ENCODE peak calls at places on chromosome 4, in nine cellular contexts. R, M, V, N, E, X, Q, B and K are unnamed samples.

GRCh38 chr4:54227261-54228063 is 1.6 kb upstream of the PDGFRA start:
- DNase-seq in R (no peak), M (no peak), V (no peak), N (peak), E (peak), X (peak), Q (peak), B (peak), K (peak)

GRCh38 chr4:2482693-2483092 is 13.8 kb downstream of the RNF4 start:
- DNase-seq in R (peak), M (no peak), V (no peak), N (no peak), E (no peak), X (no peak), Q (peak), B (peak), K (no peak)

GRCh38 chr4:71607780-71608673 is 175.9 kb downstream of the GC start:
- DNase-seq in R (no peak), M (no peak), V (no peak), N (peak), E (no peak), X (no peak), Q (no peak), B (no peak), K (peak)

GRCh38 chr4:65724973-65725372 is 54.7 kb upstream of the EPHA5 start:
- DNase-seq in R (no peak), M (no peak), V (no peak), N (no peak), E (no peak), X (no peak), Q (no peak), B (no peak), K (no peak)

GRCh38 chr4:73801692-73802091 is 34.8 kb upstream of the CXCL6 start:
- DNase-seq in R (no peak), M (no peak), V (no peak), N (no peak), E (no peak), X (no peak), Q (no peak), B (no peak), K (no peak)

GRCh38 chr4:123547167-123547817 is 150.7 kb downstream of the SPRY1 start:
- DNase-seq in R (no peak), M (no peak), V (no peak), N (no peak), E (peak), X (no peak), Q (no peak), B (no peak), K (peak)

GRCh38 chr4:3516836-3517730 is 15.1 kb downstream of the LRPAP1 start:
- DNase-seq in R (peak), M (no peak), V (no peak), N (no peak), E (no peak), X (no peak), Q (no peak), B (no peak), K (no peak)

GRCh38 chr4:8403173-8403753 is 37.3 kb downstream of the ACOX3 start:
- DNase-seq in R (peak), M (peak), V (no peak), N (peak), E (peak), X (peak), Q (peak), B (peak), K (peak)

GRCh38 chr4:95232358-95233156 is 316.2 kb downstream of the UNC5C start:
- DNase-seq in R (no peak), M (no peak), V (no peak), N (no peak), E (no peak), X (no peak), Q (no peak), B (peak), K (no peak)

GRCh38 chr4:53562409-53562808 is 28.9 kb downstream of the LNX1 start:
- DNase-seq in R (no peak), M (no peak), V (no peak), N (no peak), E (no peak), X (no peak), Q (no peak), B (peak), K (no peak)

GRCh38 chr4:14749910-14750309 is 252.4 kb upstream of the CPEB2 start:
- DNase-seq in R (no peak), M (peak), V (no peak), N (peak), E (no peak), X (peak), Q (no peak), B (peak), K (peak)

GRCh38 chr4:151223465-151223864 is 53.5 kb upstream of the PRSS48 start:
- DNase-seq in R (no peak), M (no peak), V (no peak), N (no peak), E (no peak), X (no peak), Q (no peak), B (no peak), K (no peak)

GRCh38 chr4:94534401-94535312 is 82.9 kb downstream of the PDLIM5 start:
- DNase-seq in R (no peak), M (no peak), V (no peak), N (no peak), E (no peak), X (no peak), Q (no peak), B (no peak), K (peak)

GRCh38 chr4:107801766-107802211 is 22.9 kb upstream of the SGMS2 start:
- DNase-seq in R (no peak), M (no peak), V (no peak), N (peak), E (no peak), X (no peak), Q (peak), B (no peak), K (peak)

GRCh38 chr4:78846258-78846657 is 70.1 kb downstream of the BMP2K start:
- DNase-seq in R (no peak), M (no peak), V (no peak), N (no peak), E (no peak), X (no peak), Q (no peak), B (no peak), K (no peak)

GRCh38 chr4:73609688-73610087 is 10.5 kb downstream of the RASSF6 start:
- DNase-seq in R (no peak), M (no peak), V (no peak), N (peak), E (no peak), X (no peak), Q (peak), B (no peak), K (peak)

GRCh38 chr4:2623442-2623841 is 87.0 kb downstream of the FAM193A start:
- DNase-seq in R (no peak), M (no peak), V (no peak), N (no peak), E (no peak), X (no peak), Q (no peak), B (no peak), K (no peak)

GRCh38 chr4:7839856-7840255 is 99.8 kb downstream of the AFAP1 start:
- DNase-seq in R (no peak), M (no peak), V (no peak), N (no peak), E (no peak), X (no peak), Q (no peak), B (no peak), K (peak)

GRCh38 chr4:95510145-95510544 is 38.6 kb downstream of the UNC5C start:
- DNase-seq in R (no peak), M (no peak), V (no peak), N (peak), E (no peak), X (no peak), Q (no peak), B (peak), K (peak)